ENCODE peak calls at places on chromosomes 7 and 10, in four cellular contexts. One of them, this sample, is unnamed.
A peak's percentile ranks its signal among the peaks of the same experiment; 100 is the strongest.

GRCh38 chr10:15763001-15763400 is 43.3 kb upstream of the ITGA8 start:
- DNase-seq in AG04450: no peak
- DNase-seq in CD8-positive, alpha-beta T cell: no peak
- DNase-seq in GM23248: no peak
- DNase-seq in this sample: no peak

GRCh38 chr7:41544241-41544640 is 158.6 kb downstream of the INHBA start:
- DNase-seq in AG04450: no peak
- DNase-seq in CD8-positive, alpha-beta T cell: no peak
- DNase-seq in GM23248: peak; percentile 36
- DNase-seq in this sample: no peak

GRCh38 chr7:143417734-143418378 is 9.2 kb upstream of the EPHA1 start:
- DNase-seq in AG04450: no peak
- DNase-seq in CD8-positive, alpha-beta T cell: no peak
- DNase-seq in GM23248: peak; percentile 63
- DNase-seq in this sample: no peak

GRCh38 chr10:96043895-96044580 is 655 bp downstream of the CCNJ start:
- DNase-seq in AG04450: no peak
- DNase-seq in CD8-positive, alpha-beta T cell: peak; percentile 44
- DNase-seq in GM23248: peak; percentile 78
- DNase-seq in this sample: no peak

GRCh38 chr7:151126500-151127137 is 40.3 kb downstream of the AGAP3 start:
- DNase-seq in AG04450: no peak
- DNase-seq in CD8-positive, alpha-beta T cell: no peak
- DNase-seq in GM23248: no peak
- DNase-seq in this sample: no peak

GRCh38 chr10:52443419-52444388 is 129.6 kb downstream of the DKK1 start:
- DNase-seq in AG04450: peak; percentile 44
- DNase-seq in CD8-positive, alpha-beta T cell: no peak
- DNase-seq in GM23248: peak; percentile 88
- DNase-seq in this sample: no peak

GRCh38 chr7:138247568-138248328 is 171.5 kb downstream of the AKR1D1 start:
- DNase-seq in AG04450: no peak
- DNase-seq in CD8-positive, alpha-beta T cell: no peak
- DNase-seq in GM23248: peak; percentile 3
- DNase-seq in this sample: no peak

GRCh38 chr10:116629340-116629739 is 8.6 kb downstream of the PNLIPRP2 start:
- DNase-seq in AG04450: no peak
- DNase-seq in CD8-positive, alpha-beta T cell: no peak
- DNase-seq in GM23248: no peak
- DNase-seq in this sample: no peak

GRCh38 chr7:92731327-92732063 is 104.9 kb downstream of the CDK6 start:
- DNase-seq in AG04450: no peak
- DNase-seq in CD8-positive, alpha-beta T cell: no peak
- DNase-seq in GM23248: peak; percentile 52
- DNase-seq in this sample: no peak

GRCh38 chr7:147249956-147250355 is 1133.4 kb downstream of the CNTNAP2 start:
- DNase-seq in AG04450: no peak
- DNase-seq in CD8-positive, alpha-beta T cell: no peak
- DNase-seq in GM23248: no peak
- DNase-seq in this sample: no peak

GRCh38 chr7:103784887-103785286 is 204.6 kb downstream of the RELN start:
- DNase-seq in AG04450: no peak
- DNase-seq in CD8-positive, alpha-beta T cell: no peak
- DNase-seq in GM23248: no peak
- DNase-seq in this sample: no peak

GRCh38 chr10:91185239-91185875 is 35.1 kb upstream of the PCGF5 start:
- DNase-seq in AG04450: no peak
- DNase-seq in CD8-positive, alpha-beta T cell: no peak
- DNase-seq in GM23248: peak; percentile 79
- DNase-seq in this sample: no peak

GRCh38 chr7:100166317-100166940 is 2.0 kb downstream of the GAL3ST4 start:
- DNase-seq in AG04450: no peak
- DNase-seq in CD8-positive, alpha-beta T cell: peak; percentile 38
- DNase-seq in GM23248: no peak
- DNase-seq in this sample: no peak

GRCh38 chr7:44791278-44792219 is 4.9 kb upstream of the PPIA start:
- DNase-seq in AG04450: peak; percentile 55
- DNase-seq in CD8-positive, alpha-beta T cell: no peak
- DNase-seq in GM23248: peak; percentile 81
- DNase-seq in this sample: no peak

GRCh38 chr10:52759154-52759553 is 13.4 kb downstream of the MBL2 start:
- DNase-seq in AG04450: no peak
- DNase-seq in CD8-positive, alpha-beta T cell: no peak
- DNase-seq in GM23248: no peak
- DNase-seq in this sample: no peak

GRCh38 chr10:128254486-128254885 is 128.3 kb upstream of the MKI67 start:
- DNase-seq in AG04450: no peak
- DNase-seq in CD8-positive, alpha-beta T cell: no peak
- DNase-seq in GM23248: no peak
- DNase-seq in this sample: no peak

GRCh38 chr7:74403521-74404387 is 50.0 kb upstream of the GTF2IRD1 start:
- DNase-seq in AG04450: no peak
- DNase-seq in CD8-positive, alpha-beta T cell: no peak
- DNase-seq in GM23248: no peak
- DNase-seq in this sample: no peak

GRCh38 chr10:110746254-110746826 is 102.2 kb downstream of the RBM20 start:
- DNase-seq in AG04450: peak; percentile 39
- DNase-seq in CD8-positive, alpha-beta T cell: peak; percentile 53
- DNase-seq in GM23248: peak; percentile 84
- DNase-seq in this sample: peak; percentile 28

GRCh38 chr10:131975003-131975402 is 6.7 kb downstream of the BNIP3 start:
- DNase-seq in AG04450: no peak
- DNase-seq in CD8-positive, alpha-beta T cell: no peak
- DNase-seq in GM23248: no peak
- DNase-seq in this sample: no peak

GRCh38 chr10:27446091-27446918 is 57.8 kb upstream of the RAB18 start:
- DNase-seq in AG04450: peak; percentile 10
- DNase-seq in CD8-positive, alpha-beta T cell: no peak
- DNase-seq in GM23248: peak; percentile 71
- DNase-seq in this sample: peak; percentile 28

GRCh38 chr10:7551891-7552731 is 114.7 kb downstream of the ITIH5 start:
- DNase-seq in AG04450: no peak
- DNase-seq in CD8-positive, alpha-beta T cell: no peak
- DNase-seq in GM23248: no peak
- DNase-seq in this sample: no peak

GRCh38 chr7:157234271-157234670 is 95.5 kb downstream of the UBE3C start:
- DNase-seq in AG04450: no peak
- DNase-seq in CD8-positive, alpha-beta T cell: no peak
- DNase-seq in GM23248: peak; percentile 61
- DNase-seq in this sample: no peak

GRCh38 chr10:119496282-119496681 is 46.2 kb downstream of the RGS10 start:
- DNase-seq in AG04450: no peak
- DNase-seq in CD8-positive, alpha-beta T cell: peak; percentile 35
- DNase-seq in GM23248: no peak
- DNase-seq in this sample: no peak

GRCh38 chr10:119495061-119495505 is 47.4 kb downstream of the RGS10 start:
- DNase-seq in AG04450: no peak
- DNase-seq in CD8-positive, alpha-beta T cell: no peak
- DNase-seq in GM23248: peak; percentile 20
- DNase-seq in this sample: no peak

GRCh38 chr10:119498889-119499864 is 43.3 kb downstream of the RGS10 start:
- DNase-seq in AG04450: no peak
- DNase-seq in CD8-positive, alpha-beta T cell: peak; percentile 39
- DNase-seq in GM23248: peak; percentile 30
- DNase-seq in this sample: no peak

GRCh38 chr10:119495545-119495944 is 47.0 kb downstream of the RGS10 start:
- DNase-seq in AG04450: no peak
- DNase-seq in CD8-positive, alpha-beta T cell: no peak
- DNase-seq in GM23248: no peak
- DNase-seq in this sample: no peak

DNA sequence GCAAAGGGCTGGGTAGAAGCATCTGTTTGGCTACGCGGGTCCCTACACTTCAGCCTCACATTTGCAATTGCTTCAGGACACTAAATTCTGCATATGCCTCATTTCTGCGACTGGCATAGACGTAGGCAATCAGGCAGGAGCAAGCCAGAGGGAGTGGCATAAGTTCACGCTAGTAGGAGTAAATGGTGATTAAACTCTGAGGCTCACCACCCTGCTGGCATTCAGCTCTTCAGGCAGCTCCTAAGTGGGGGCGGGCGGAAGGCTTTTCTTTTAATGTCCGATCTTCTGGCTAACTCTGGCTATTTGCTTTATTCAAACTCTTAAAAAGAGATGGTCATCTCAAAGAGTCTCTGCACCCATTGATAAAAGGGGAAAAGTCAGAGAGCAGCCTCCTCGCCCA is 45.3 kb downstream of the RGS10 start:
- DNase-seq in AG04450: no peak
- DNase-seq in CD8-positive, alpha-beta T cell: no peak
- DNase-seq in GM23248: no peak
- DNase-seq in this sample: no peak
- H3K4me3 ChIP-seq in AG04450: no peak overlapping the region
- H3K4me3 ChIP-seq in CD8-positive, alpha-beta T cell: no peak overlapping the region
- H3K4me3 ChIP-seq in GM23248: no peak overlapping the region
- H3K4me3 ChIP-seq in this sample: no peak overlapping the region

GRCh38 chr7:82428186-82428961 is 15.2 kb downstream of the CACNA2D1 start:
- DNase-seq in AG04450: peak; percentile 49
- DNase-seq in CD8-positive, alpha-beta T cell: no peak
- DNase-seq in GM23248: peak; percentile 65
- DNase-seq in this sample: no peak

GRCh38 chr7:82429408-82429807 is 14.2 kb downstream of the CACNA2D1 start:
- DNase-seq in AG04450: no peak
- DNase-seq in CD8-positive, alpha-beta T cell: no peak
- DNase-seq in GM23248: no peak
- DNase-seq in this sample: no peak

GRCh38 chr7:82419200-82419599 is 24.4 kb downstream of the CACNA2D1 start:
- DNase-seq in AG04450: no peak
- DNase-seq in CD8-positive, alpha-beta T cell: no peak
- DNase-seq in GM23248: no peak
- DNase-seq in this sample: no peak

GRCh38 chr7:82417898-82418297 is 25.7 kb downstream of the CACNA2D1 start:
- DNase-seq in AG04450: no peak
- DNase-seq in CD8-positive, alpha-beta T cell: no peak
- DNase-seq in GM23248: no peak
- DNase-seq in this sample: no peak

DNA sequence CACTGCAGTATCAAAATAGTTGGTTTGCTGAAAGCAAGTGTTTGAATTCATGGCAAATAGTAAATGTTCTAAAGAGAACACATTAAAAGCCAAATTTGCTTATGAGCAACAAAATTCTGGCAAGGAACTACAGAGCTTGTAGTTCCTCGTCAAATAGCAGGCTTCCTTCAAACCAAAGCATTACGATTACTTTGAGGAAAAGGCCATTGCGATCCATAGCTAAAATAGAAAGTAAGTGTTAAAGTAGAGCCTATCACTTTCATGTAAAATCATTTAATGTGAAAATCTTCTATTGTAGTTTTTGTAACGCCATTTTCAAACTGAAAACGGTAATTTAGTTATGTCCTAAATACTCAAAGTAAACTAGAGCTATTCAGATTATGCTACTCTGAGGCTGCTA is 20.1 kb downstream of the CACNA2D1 start:
- DNase-seq in AG04450: no peak
- DNase-seq in CD8-positive, alpha-beta T cell: no peak
- DNase-seq in GM23248: peak; percentile 41
- DNase-seq in this sample: no peak
- H3K4me3 ChIP-seq in AG04450: no peak overlapping the region
- H3K4me3 ChIP-seq in CD8-positive, alpha-beta T cell: no peak overlapping the region
- H3K4me3 ChIP-seq in GM23248: peak overlapping the region; percentile 54
- H3K4me3 ChIP-seq in this sample: no peak overlapping the region

DNA sequence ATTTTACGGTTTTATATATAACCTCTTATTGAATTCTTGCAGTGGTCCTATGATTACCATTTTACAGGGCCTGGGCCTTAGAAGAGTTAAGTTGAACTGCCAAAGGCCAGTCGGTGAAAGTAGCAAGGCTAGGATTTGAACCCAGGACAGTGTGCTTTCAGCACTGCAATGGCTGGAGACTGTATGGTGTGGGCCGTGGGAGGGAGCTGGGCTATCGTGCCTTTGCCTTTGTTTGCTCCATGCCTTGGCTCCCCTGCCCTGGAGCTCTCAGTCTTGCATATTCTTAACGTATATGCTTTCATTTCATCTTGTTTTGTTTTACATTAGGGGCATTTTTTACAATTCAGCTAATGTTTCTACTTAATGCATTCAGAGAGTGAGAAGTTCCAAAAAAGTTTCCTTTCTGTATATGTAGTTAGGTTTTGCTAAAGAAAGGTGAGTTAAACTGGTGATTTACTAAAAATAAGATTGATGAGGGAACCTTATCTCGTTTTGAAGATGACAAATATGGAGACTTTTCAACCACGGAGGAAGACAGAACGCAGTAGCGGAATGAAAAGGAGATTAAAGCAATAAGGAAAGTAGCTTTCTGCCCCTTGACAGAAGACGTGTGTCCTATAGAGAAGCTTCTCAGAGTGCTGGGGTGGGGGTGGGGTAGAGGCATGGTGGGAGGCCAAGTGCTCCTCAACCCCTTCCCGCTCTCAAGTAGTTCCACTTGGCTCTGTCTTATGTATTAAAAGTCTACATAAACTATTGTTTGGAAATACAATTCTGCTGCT is 82.5 kb downstream of the RTKN2 start:
- DNase-seq in AG04450: no peak
- DNase-seq in CD8-positive, alpha-beta T cell: no peak
- DNase-seq in GM23248: no peak
- DNase-seq in this sample: peak; percentile 51
- H3K4me3 ChIP-seq in AG04450: no peak overlapping the region
- H3K4me3 ChIP-seq in CD8-positive, alpha-beta T cell: no peak overlapping the region
- H3K4me3 ChIP-seq in GM23248: no peak overlapping the region
- H3K4me3 ChIP-seq in this sample: no peak overlapping the region

GRCh38 chr7:30366606-30367005 is 82.2 kb downstream of the ZNRF2 start:
- DNase-seq in AG04450: no peak
- DNase-seq in CD8-positive, alpha-beta T cell: no peak
- DNase-seq in GM23248: peak; percentile 50
- DNase-seq in this sample: no peak
- H3K4me3 ChIP-seq in AG04450: no peak overlapping the region
- H3K4me3 ChIP-seq in CD8-positive, alpha-beta T cell: no peak overlapping the region
- H3K4me3 ChIP-seq in GM23248: no peak overlapping the region
- H3K4me3 ChIP-seq in this sample: no peak overlapping the region

GRCh38 chr7:3083350-3083749 is 39.7 kb upstream of the CARD11 start:
- DNase-seq in AG04450: no peak
- DNase-seq in CD8-positive, alpha-beta T cell: no peak
- DNase-seq in GM23248: no peak
- DNase-seq in this sample: no peak

GRCh38 chr7:3082386-3082785 is 38.7 kb upstream of the CARD11 start:
- DNase-seq in AG04450: no peak
- DNase-seq in CD8-positive, alpha-beta T cell: no peak
- DNase-seq in GM23248: no peak
- DNase-seq in this sample: no peak

GRCh38 chr7:3078458-3078857 is 34.8 kb upstream of the CARD11 start:
- DNase-seq in AG04450: no peak
- DNase-seq in CD8-positive, alpha-beta T cell: no peak
- DNase-seq in GM23248: no peak
- DNase-seq in this sample: no peak

GRCh38 chr7:3080106-3080505 is 36.4 kb upstream of the CARD11 start:
- DNase-seq in AG04450: no peak
- DNase-seq in CD8-positive, alpha-beta T cell: no peak
- DNase-seq in GM23248: no peak
- DNase-seq in this sample: no peak

GRCh38 chr7:3082831-3083230 is 39.2 kb upstream of the CARD11 start:
- DNase-seq in AG04450: no peak
- DNase-seq in CD8-positive, alpha-beta T cell: no peak
- DNase-seq in GM23248: no peak
- DNase-seq in this sample: peak; percentile 64
- H3K4me3 ChIP-seq in AG04450: no peak overlapping the region
- H3K4me3 ChIP-seq in CD8-positive, alpha-beta T cell: no peak overlapping the region
- H3K4me3 ChIP-seq in GM23248: no peak overlapping the region
- H3K4me3 ChIP-seq in this sample: no peak overlapping the region